ENCODE peak calls at places on chromosomes 6 and 20, in nine cellular contexts. F, P, C, N, Q, Y, M, U and T are unnamed samples. For H3K4me1, the result is how much of the 10 kb centered on the place peaks cover.

GRCh38 chr6:38169826-38170526 is 350.4 kb downstream of the ZFAND3 start:
- DNase-seq in U (no peak), N (no peak), C (peak), Y (peak), P (no peak), M (no peak), F (no peak), Q (no peak), T (peak)

GRCh38 chr6:114619621-114620020 is 276.8 kb upstream of the HS3ST5 start:
- DNase-seq in F (no peak), C (no peak), Y (no peak), M (no peak), N (peak), Q (no peak), U (no peak), P (no peak), T (no peak)

GRCh38 chr20:986733-987355 is 15.3 kb downstream of the RSPO4 start:
- DNase-seq in U (no peak), N (no peak), Y (no peak), P (no peak), Q (no peak), M (no peak), F (peak), C (no peak), T (no peak)

GRCh38 chr6:49923826-49924225 is 40.1 kb downstream of the DEFB114 start:
- DNase-seq in Y (no peak), Q (no peak), U (no peak), C (no peak), M (no peak), N (peak), F (no peak), P (no peak), T (no peak)

GRCh38 chr6:15960740-15961629 is 167.9 kb upstream of the MYLIP start:
- DNase-seq in P (no peak), U (no peak), Q (no peak), Y (no peak), F (no peak), M (no peak), N (no peak), C (no peak), T (no peak)

GRCh38 chr6:156786652-156787051 is 9.5 kb downstream of the ARID1B start:
- DNase-seq in N (no peak), M (no peak), F (no peak), P (no peak), Q (no peak), C (no peak), Y (no peak), U (no peak), T (no peak)

GRCh38 chr6:111737065-111737521 is 131.4 kb upstream of the TRAF3IP2 start:
- DNase-seq in M (no peak), F (no peak), C (no peak), Q (no peak), P (no peak), N (peak), U (no peak), Y (no peak), T (no peak)

GRCh38 chr20:7608246-7608645 is 332.0 kb downstream of the HAO1 start:
- DNase-seq in U (no peak), N (no peak), F (no peak), P (peak), C (no peak), Q (no peak), Y (no peak), M (no peak), T (no peak)

GRCh38 chr6:29336269-29336668 is 32.4 kb downstream of the OR5V1 start:
- DNase-seq in C (no peak), N (no peak), Q (no peak), M (no peak), U (no peak), Y (no peak), P (no peak), F (no peak), T (no peak)

GRCh38 chr6:116513224-116513875 is 1.9 kb downstream of the CALHM5 start:
- DNase-seq in C (no peak), M (no peak), Q (no peak), U (no peak), P (no peak), Y (no peak), N (no peak), F (no peak), T (no peak)

DNA sequence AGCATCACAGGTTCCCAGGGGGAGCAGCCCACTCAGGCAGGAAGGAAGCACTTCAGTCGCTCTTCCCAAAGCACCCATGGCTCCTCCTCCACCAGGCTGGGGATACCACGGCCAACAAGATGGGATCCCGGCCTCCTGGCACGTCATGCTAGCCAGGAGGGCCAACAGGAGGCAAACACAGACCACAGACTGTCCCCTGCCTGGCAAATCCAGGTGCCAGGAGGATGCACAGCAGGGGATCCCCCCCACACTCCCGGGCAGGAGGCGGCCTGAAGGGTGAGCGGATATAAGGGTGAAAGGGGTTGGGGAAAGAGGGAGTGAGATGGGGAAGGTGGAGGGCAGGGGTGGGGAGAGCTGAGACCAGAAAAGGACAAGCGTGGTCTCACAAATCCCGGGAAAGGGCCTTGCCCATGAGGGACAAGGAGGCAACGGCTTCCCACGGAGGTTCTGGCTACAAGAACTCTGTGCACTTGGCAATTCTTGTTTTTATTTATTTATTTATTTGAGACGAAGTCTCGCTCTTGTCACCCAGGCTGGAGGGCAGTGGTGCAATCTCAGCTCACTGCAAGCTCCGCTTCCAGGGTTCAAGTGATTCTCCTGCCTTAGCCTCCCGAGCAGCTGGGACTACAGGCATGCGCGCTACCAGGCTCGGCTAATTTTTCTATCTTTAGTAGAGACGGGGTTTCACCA is 7.2 kb downstream of the PXDC1 start:
- DNase-seq in N (no peak), M (no peak), Q (no peak), P (no peak), Y (no peak), C (peak), U (peak), F (no peak), T (no peak)
- H3K4me3 ChIP-seq in N (no peak), M (no peak), Q (no peak), P (no peak), Y (no peak), C (no peak), U (no peak), F (no peak), T (no peak)

GRCh38 chr20:53187402-53187801 is 215.2 kb downstream of the TSHZ2 start:
- DNase-seq in F (no peak), Q (no peak), M (no peak), U (no peak), P (peak), N (no peak), Y (no peak), C (no peak), T (no peak)
- H3K4me1 ChIP-seq in F (under half), Q (under half), M (under half), U (under half), P (under half), N (under half), Y (under half), C (under half), T (under half)

GRCh38 chr6:161217631-161218030 is 56.2 kb downstream of the AGPAT4 start:
- DNase-seq in P (no peak), N (no peak), C (no peak), F (no peak), Q (no peak), M (no peak), U (no peak), Y (no peak), T (no peak)

GRCh38 chr6:161219336-161220079 is 54.4 kb downstream of the AGPAT4 start:
- DNase-seq in N (no peak), U (no peak), P (no peak), C (no peak), F (no peak), Q (no peak), Y (no peak), M (no peak), T (no peak)

GRCh38 chr6:161215876-161216615 is 57.8 kb downstream of the AGPAT4 start:
- DNase-seq in C (no peak), N (peak), M (no peak), Q (no peak), P (no peak), Y (no peak), U (no peak), F (no peak), T (no peak)

GRCh38 chr6:161216616-161217205 is 57.1 kb downstream of the AGPAT4 start:
- DNase-seq in Y (no peak), U (no peak), Q (no peak), C (no peak), F (no peak), N (no peak), P (no peak), M (no peak), T (no peak)

GRCh38 chr6:161218222-161218621 is 55.6 kb downstream of the AGPAT4 start:
- DNase-seq in C (no peak), P (peak), Y (no peak), F (no peak), N (no peak), M (no peak), U (no peak), Q (no peak), T (no peak)
- TF ChIP-seq CTCF in C (no peak), P (peak), Y (no peak), F (no peak), N (peak), M (no peak), U (no peak), Q (no peak), T (no peak)

DNA sequence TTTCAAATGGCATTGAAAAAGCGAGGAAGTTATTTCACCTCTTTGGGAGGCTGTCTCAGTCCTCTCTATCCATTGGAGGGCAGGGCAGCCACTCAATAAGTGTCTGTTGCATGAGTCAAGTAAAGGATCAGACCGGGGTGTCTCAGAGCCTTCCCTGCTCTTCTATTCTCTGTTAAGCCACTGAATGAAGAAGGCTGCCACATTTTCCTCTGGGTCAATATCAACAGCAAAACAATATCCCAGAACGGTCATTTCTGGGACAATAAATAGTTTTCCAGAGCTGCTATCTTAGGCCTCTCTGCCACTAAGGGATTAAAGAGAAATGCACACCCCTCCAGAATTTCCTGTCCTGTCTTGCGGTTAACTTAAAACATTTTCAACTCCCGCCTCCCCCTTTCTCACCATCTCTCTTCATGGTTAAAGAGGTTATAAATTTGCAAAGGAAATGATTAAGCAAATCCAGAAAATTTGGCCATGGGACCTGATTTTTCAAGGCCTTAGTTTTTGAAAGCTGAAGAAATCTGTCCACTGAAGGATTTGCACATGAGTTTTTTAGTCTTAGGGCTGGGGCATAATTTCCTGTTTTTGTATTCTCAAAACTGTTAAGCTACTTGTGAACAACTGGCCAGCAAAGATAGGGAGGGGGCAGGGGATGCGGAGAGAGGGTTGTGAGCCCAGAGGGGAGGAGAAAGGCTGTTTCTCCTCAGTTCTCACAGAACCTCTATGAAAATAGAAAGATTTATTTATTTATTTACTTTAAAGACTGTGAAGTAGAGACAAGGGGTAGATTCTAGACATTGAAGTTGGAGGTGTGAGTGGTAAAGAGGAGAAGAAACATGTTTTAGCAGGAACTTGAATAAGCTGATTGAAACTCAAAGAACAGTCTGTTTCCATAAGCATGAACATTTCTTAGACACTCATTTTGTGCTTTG is 135.7 kb downstream of the BCAS1 start:
- DNase-seq in N (peak), M (no peak), F (no peak), Y (no peak), U (peak), C (no peak), P (peak), Q (peak), T (no peak)
- H3K4me3 ChIP-seq in N (no peak), M (no peak), F (no peak), Y (no peak), U (no peak), C (no peak), P (peak), Q (no peak), T (no peak)

DNA sequence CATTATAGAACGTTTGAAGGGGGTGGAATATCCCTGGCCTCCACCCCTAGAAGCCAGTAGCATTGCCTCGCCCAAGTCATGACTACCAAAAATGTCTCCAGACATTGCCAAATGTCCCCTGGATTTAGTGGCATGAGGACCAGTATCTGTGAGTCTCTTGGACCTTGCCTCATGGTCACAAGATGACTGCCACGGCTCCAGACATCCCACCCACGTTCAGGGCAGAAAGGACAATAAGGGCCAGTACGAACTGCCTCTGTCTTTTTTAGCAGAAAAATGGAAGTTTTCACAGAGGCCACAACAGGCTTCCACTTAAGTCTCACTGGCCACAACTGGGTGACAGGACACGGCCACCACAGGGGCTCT is 5.4 kb downstream of the RBM38 start:
- DNase-seq in P (no peak), M (no peak), Y (no peak), U (no peak), N (no peak), C (no peak), Q (peak), F (no peak), T (no peak)
- H3K4me1 ChIP-seq in P (half or more), M (under half), Y (half or more), U (half or more), N (under half), C (under half), Q (under half), F (under half), T (half or more)

DNA sequence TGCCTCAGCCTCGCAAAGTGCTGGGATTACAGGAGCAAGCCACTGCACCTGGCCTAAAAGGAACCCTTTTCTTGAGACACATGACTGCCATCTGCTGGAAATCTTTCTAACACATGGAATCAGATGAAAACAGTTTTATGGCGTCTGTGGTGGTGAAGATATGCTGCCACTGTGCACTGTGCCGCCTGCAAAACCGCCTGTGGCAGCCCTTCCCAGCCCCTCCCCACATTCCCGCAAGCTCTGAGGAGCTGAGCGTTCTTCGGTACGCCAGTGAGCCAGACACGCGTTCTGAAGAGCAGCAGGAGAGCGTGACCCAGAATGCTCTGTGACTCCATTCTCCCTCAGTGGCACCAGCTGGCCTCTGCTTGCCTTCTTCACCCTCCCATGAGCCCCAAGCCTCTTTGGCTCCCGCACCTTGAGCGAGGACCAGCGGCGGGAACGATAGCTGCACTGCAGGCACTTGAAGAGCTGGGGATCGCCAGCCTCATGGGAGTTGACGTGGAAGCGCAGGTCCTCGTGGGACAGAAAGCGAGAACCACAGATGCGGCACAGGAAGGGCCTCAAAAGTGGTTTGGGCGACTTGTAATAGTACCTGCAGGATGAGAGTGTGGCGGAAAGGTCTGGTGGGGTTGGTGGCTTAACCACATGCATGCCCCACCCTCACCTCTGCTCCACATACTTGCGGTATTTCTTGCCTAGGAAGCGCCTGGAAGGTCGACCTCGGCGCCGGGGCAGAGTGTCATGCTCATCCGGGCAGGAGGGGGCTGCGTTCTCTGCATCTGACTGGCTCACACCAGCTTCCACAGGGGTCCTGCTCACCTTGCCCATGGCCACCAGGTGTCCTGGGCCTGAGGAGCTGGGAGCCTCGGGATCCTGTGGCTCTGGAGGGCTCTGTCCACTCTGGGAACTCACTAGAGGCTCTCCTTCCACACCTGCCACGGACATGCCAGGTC is 8.7 kb downstream of the ZNF335 start:
- DNase-seq in N (peak), Y (peak), Q (no peak), U (no peak), M (peak), F (no peak), P (peak), C (no peak), T (no peak)
- TF ChIP-seq CTCF in N (peak), Y (peak), Q (no peak), U (peak), M (peak), F (peak), P (peak), C (no peak), T (no peak)

GRCh38 chr6:41502607-41503434 is 43.4 kb upstream of the FOXP4 start:
- DNase-seq in Q (peak), C (no peak), M (no peak), U (no peak), P (no peak), N (no peak), F (no peak), Y (peak), T (no peak)

GRCh38 chr6:41504526-41505021 is 41.6 kb upstream of the FOXP4 start:
- DNase-seq in N (peak), Y (no peak), F (no peak), U (no peak), M (peak), P (no peak), C (no peak), Q (no peak), T (no peak)

GRCh38 chr6:41505084-41506049 is 40.8 kb upstream of the FOXP4 start:
- DNase-seq in P (no peak), U (peak), N (peak), F (no peak), C (peak), Y (peak), Q (peak), M (peak), T (peak)

GRCh38 chr6:41503841-41504525 is 42.2 kb upstream of the FOXP4 start:
- DNase-seq in F (no peak), Q (peak), Y (no peak), M (peak), C (no peak), U (no peak), P (no peak), N (peak), T (no peak)

GRCh38 chr6:41503435-41503768 is 42.8 kb upstream of the FOXP4 start:
- DNase-seq in U (no peak), C (no peak), Q (no peak), P (no peak), M (no peak), N (peak), Y (no peak), F (no peak), T (no peak)
- H3K4me3 ChIP-seq in U (peak), C (no peak), Q (peak), P (no peak), M (peak), N (no peak), Y (no peak), F (peak), T (no peak)

GRCh38 chr6:35441642-35442041 is 10.5 kb upstream of the FANCE start:
- DNase-seq in N (no peak), Y (no peak), P (no peak), C (no peak), M (no peak), Q (no peak), F (no peak), U (no peak), T (no peak)
- H3K4me1 ChIP-seq in N (under half), Y (under half), P (under half), C (under half), M (under half), Q (under half), F (under half), U (under half), T (under half)

DNA sequence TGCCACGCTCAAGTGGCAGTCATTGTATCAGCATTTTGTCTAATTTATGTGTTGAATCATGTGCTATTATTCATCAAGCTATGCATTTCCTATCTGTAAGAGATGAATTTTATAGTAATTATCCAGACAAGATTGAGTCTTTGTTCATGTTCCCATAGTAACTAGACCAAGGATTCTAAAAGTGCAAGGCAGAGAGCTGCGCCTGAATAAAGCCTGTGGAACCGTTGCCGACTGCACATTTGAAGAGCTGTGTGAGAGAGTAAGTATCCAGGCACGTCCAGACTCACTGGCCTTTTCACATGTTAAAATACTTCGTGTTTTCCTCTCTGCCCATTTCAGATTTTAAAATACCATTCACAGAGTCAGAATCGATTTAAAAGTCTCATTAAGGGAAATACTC is 83.7 kb upstream of the FOXO3 start:
- DNase-seq in M (no peak), F (no peak), C (no peak), P (no peak), Q (no peak), N (no peak), Y (no peak), U (no peak), T (no peak)
- TF ChIP-seq CTCF in M (no peak), F (no peak), C (no peak), P (no peak), Q (no peak), N (no peak), Y (no peak), U (no peak), T (no peak)